ENCODE peak calls at places on chromosomes 4 and X, in seven cellular contexts. K, Q, M, P, J, S and N are unnamed samples.

GRCh38 chr4:81724925-81725329 is 253.2 kb upstream of the RASGEF1B start:
- DNase-seq in K (peak), Q (no peak), M (peak), P (peak), J (no peak), S (no peak), N (peak)

GRCh38 chr4:100288167-100288566 is 97.9 kb upstream of the DDIT4L start:
- DNase-seq in K (no peak), Q (no peak), M (no peak), P (peak), J (no peak), S (no peak), N (peak)

GRCh38 chr4:140595065-140595464 is 26.3 kb upstream of the UCP1 start:
- DNase-seq in K (peak), Q (peak), M (no peak), P (peak), J (peak), S (no peak), N (peak)

GRCh38 chrX:21806691-21807090 is 32.7 kb upstream of the MBTPS2 start:
- DNase-seq in K (no peak), Q (no peak), M (no peak), P (peak), J (no peak), S (no peak), N (peak)

GRCh38 chr4:37844204-37844603 is 17.7 kb downstream of the PGM2 start:
- DNase-seq in K (no peak), Q (no peak), M (no peak), P (no peak), J (no peak), S (no peak), N (no peak)

GRCh38 chr4:36870121-36870520 is 374.4 kb upstream of the NWD2 start:
- DNase-seq in K (no peak), Q (no peak), M (no peak), P (no peak), J (no peak), S (no peak), N (peak)

GRCh38 chr4:112287258-112287873 is 1.7 kb upstream of the TIFA start:
- DNase-seq in K (no peak), Q (no peak), M (peak), P (no peak), J (no peak), S (no peak), N (no peak)

GRCh38 chrX:39599339-39599738 is 498.4 kb downstream of the BCOR start:
- DNase-seq in K (no peak), Q (no peak), M (no peak), P (no peak), J (no peak), S (no peak), N (no peak)

GRCh38 chrX:53440631-53441517 is 6.7 kb upstream of the HSD17B10 start:
- DNase-seq in K (peak), Q (peak), M (peak), P (peak), J (no peak), S (no peak), N (peak)

GRCh38 chr4:4759233-4759632 is 100.2 kb upstream of the MSX1 start:
- DNase-seq in K (no peak), Q (no peak), M (no peak), P (no peak), J (no peak), S (no peak), N (no peak)

GRCh38 chr4:17941731-17942130 is 79.8 kb downstream of the LCORL start:
- DNase-seq in K (no peak), Q (no peak), M (no peak), P (no peak), J (no peak), S (no peak), N (peak)

GRCh38 chr4:179196511-179196910 is 1754.3 kb upstream of the AGA start:
- DNase-seq in K (no peak), Q (no peak), M (no peak), P (peak), J (no peak), S (no peak), N (no peak)

GRCh38 chrX:13742397-13743176 is 8.0 kb downstream of the OFD1 start:
- DNase-seq in K (no peak), Q (no peak), M (peak), P (peak), J (peak), S (no peak), N (peak)

GRCh38 chr4:156329779-156330178 is 376.1 kb upstream of the CTSO start:
- DNase-seq in K (no peak), Q (no peak), M (no peak), P (peak), J (no peak), S (no peak), N (peak)

GRCh38 chr4:68962868-68963267 is 11.3 kb upstream of the UGT2A3 start:
- DNase-seq in K (no peak), Q (no peak), M (no peak), P (peak), J (no peak), S (no peak), N (no peak)

GRCh38 chr4:156328882-156329281 is 375.2 kb upstream of the CTSO start:
- DNase-seq in K (no peak), Q (no peak), M (no peak), P (no peak), J (no peak), S (no peak), N (no peak)

GRCh38 chrX:153434801-153435200 is 11.1 kb downstream of the TREX2 start:
- DNase-seq in K (no peak), Q (no peak), M (no peak), P (peak), J (no peak), S (no peak), N (no peak)

GRCh38 chr4:8229341-8229975 is 30.4 kb downstream of the SH3TC1 start:
- DNase-seq in K (no peak), Q (no peak), M (no peak), P (no peak), J (no peak), S (no peak), N (no peak)

GRCh38 chr4:186058980-186059316 is 10.0 kb upstream of the TLR3 start:
- DNase-seq in K (no peak), Q (no peak), M (no peak), P (no peak), J (no peak), S (no peak), N (no peak)

GRCh38 chr4:156516698-156517097 is 454.9 kb downstream of the PDGFC start:
- DNase-seq in K (no peak), Q (no peak), M (no peak), P (no peak), J (no peak), S (no peak), N (no peak)

GRCh38 chr4:187333151-187333550 is 609.5 kb upstream of the FAT1 start:
- DNase-seq in K (no peak), Q (no peak), M (no peak), P (no peak), J (no peak), S (no peak), N (no peak)

GRCh38 chrX:2732076-2732475 is 19.8 kb upstream of the XG start:
- DNase-seq in K (no peak), Q (no peak), M (no peak), P (no peak), J (no peak), S (no peak), N (no peak)